ENCODE peak calls at places on chromosomes 2 and 18, in seven cellular contexts. R is ELF-1; N is stimulated activated CD4-positive, alpha-beta T cell treated with anti-CD3 and anti-CD28 coated beads, Interleukin-1b, Interleukin-23, amount 100 ng/mL, for 48 hours; I is bronchial epithelial cell; E is mesothelial cell of epicardium; K is activated gamma-delta T cell treated with Interleukin-2 at 50 U/mL for 16 hours; D is NCI-H1417 treated with DMSO at 0.1 percent for 48 hours. G is an unnamed sample.

GRCh38 chr2:128466377-128467175 is 147.9 kb upstream of the HS6ST1 start:
- DNase-seq in R (no peak), N (no peak), I (no peak), E (peak; percentile 33), K (no peak), D (no peak), G (no peak)

GRCh38 chr2:150303281-150303680 is 184.2 kb downstream of the RND3 start:
- DNase-seq in R (no peak), N (no peak), I (no peak), E (no peak), K (no peak), D (no peak), G (no peak)

GRCh38 chr18:36127866-36128845 is 984 bp downstream of the SLC39A6 start:
- DNase-seq in R (peak; percentile 30), N (no peak), I (peak; percentile 30), E (peak; percentile 42), K (no peak), D (no peak), G (no peak)

GRCh38 chr2:117056376-117056748 is 758.1 kb upstream of the DDX18 start:
- DNase-seq in R (no peak), N (no peak), I (no peak), E (no peak), K (no peak), D (no peak), G (no peak)

GRCh38 chr2:233436191-233436581 is 81.9 kb downstream of the DGKD start:
- DNase-seq in R (no peak), N (no peak), I (no peak), E (no peak), K (no peak), D (no peak), G (no peak)

GRCh38 chr2:240820014-240820606 is at the start of gene KIF1A:
- DNase-seq in R (no peak), N (no peak), I (no peak), E (peak; percentile 57), K (no peak), D (peak; percentile 51), G (peak; percentile 74)

GRCh38 chr2:41967426-41968181 is 80.2 kb upstream of the PKDCC start:
- DNase-seq in R (no peak), N (no peak), I (no peak), E (no peak), K (no peak), D (no peak), G (no peak)

GRCh38 chr2:161522796-161523195 is 101.4 kb upstream of the SLC4A10 start:
- DNase-seq in R (no peak), N (no peak), I (no peak), E (no peak), K (no peak), D (no peak), G (no peak)

GRCh38 chr2:30226144-30227032 is 4.9 kb upstream of the LBH start:
- DNase-seq in R (no peak), N (no peak), I (no peak), E (no peak), K (no peak), D (no peak), G (no peak)

GRCh38 chr2:177584293-177584692 is 191.7 kb downstream of the AGPS start:
- DNase-seq in R (no peak), N (no peak), I (no peak), E (no peak), K (no peak), D (no peak), G (no peak)

GRCh38 chr2:60840880-60841279 is 40.5 kb upstream of the REL start:
- DNase-seq in R (no peak), N (no peak), I (no peak), E (no peak), K (no peak), D (no peak), G (no peak)

GRCh38 chr2:38377501-38378258 is 607 bp upstream of the ATL2 start:
- DNase-seq in R (no peak), N (no peak), I (no peak), E (no peak), K (no peak), D (peak; percentile 23), G (no peak)

GRCh38 chr2:160380613-160381012 is 113.0 kb downstream of the RBMS1 start:
- DNase-seq in R (no peak), N (no peak), I (no peak), E (no peak), K (no peak), D (no peak), G (no peak)